ENCODE peak calls at places on chromosomes 2 and 18, in four cellular contexts. N, C, O and T are unnamed samples.

GRCh38 chr2:134712334-134712733 is 6.5 kb downstream of the TMEM163 start:
- DNase-seq in N (no peak), C (no peak), O (no peak), T (no peak)

GRCh38 chr2:199488772-199489400 is 31.1 kb upstream of the SATB2 start:
- DNase-seq in N (peak), C (no peak), O (no peak), T (no peak)

GRCh38 chr2:233598952-233599351 is 18.5 kb upstream of the UGT1A8 start:
- DNase-seq in N (no peak), C (no peak), O (no peak), T (no peak)

GRCh38 chr2:143577489-143577888 is 448.3 kb downstream of the ARHGAP15 start:
- DNase-seq in N (no peak), C (no peak), O (no peak), T (no peak)

GRCh38 chr2:58644992-58645391 is 403.9 kb upstream of the FANCL start:
- DNase-seq in N (no peak), C (no peak), O (no peak), T (no peak)

GRCh38 chr2:30708491-30709290 is 98.6 kb downstream of the CAPN13 start:
- DNase-seq in N (no peak), C (no peak), O (no peak), T (peak)

GRCh38 chr18:55779461-55779710 is 191.4 kb upstream of the TCF4 start:
- DNase-seq in N (no peak), C (no peak), O (no peak), T (no peak)

GRCh38 chr2:45237850-45238542 is 228.7 kb upstream of the SIX2 start:
- DNase-seq in N (no peak), C (peak), O (no peak), T (peak)

GRCh38 chr2:37553411-37554156 is 117.9 kb downstream of the CDC42EP3 start:
- DNase-seq in N (no peak), C (no peak), O (no peak), T (no peak)

GRCh38 chr2:80573950-80574349 is 269.4 kb upstream of the LRRTM1 start:
- DNase-seq in N (no peak), C (no peak), O (no peak), T (no peak)

GRCh38 chr2:38274286-38275276 is 102.5 kb downstream of the ATL2 start:
- DNase-seq in N (peak), C (no peak), O (no peak), T (no peak)

GRCh38 chr2:42545023-42545713 is 23.3 kb upstream of the MTA3 start:
- DNase-seq in N (no peak), C (no peak), O (no peak), T (no peak)

GRCh38 chr18:49431563-49431962 is 28.9 kb downstream of the DYM start:
- DNase-seq in N (no peak), C (no peak), O (no peak), T (no peak)

GRCh38 chr2:55923978-55924325 is 370 bp upstream of the EFEMP1 start:
- DNase-seq in N (no peak), C (no peak), O (no peak), T (no peak)

GRCh38 chr18:67778016-67778415 is 261.5 kb upstream of the DSEL start:
- DNase-seq in N (no peak), C (no peak), O (no peak), T (no peak)

GRCh38 chr2:190705280-190705679 is 56.4 kb downstream of the NAB1 start:
- DNase-seq in N (no peak), C (no peak), O (no peak), T (no peak)

GRCh38 chr18:63981719-63982118 is 11.8 kb downstream of the SERPINB8 start:
- DNase-seq in N (no peak), C (no peak), O (no peak), T (no peak)

GRCh38 chr2:112912403-112912802 is 1.4 kb downstream of the IL37 start:
- DNase-seq in N (no peak), C (no peak), O (no peak), T (no peak)

GRCh38 chr2:102103992-102104871 is 38.3 kb upstream of the IL1R1 start:
- DNase-seq in N (peak), C (peak), O (peak), T (peak)

GRCh38 chr2:30691948-30692828 is 115.1 kb downstream of the CAPN13 start:
- DNase-seq in N (no peak), C (no peak), O (peak), T (no peak)

GRCh38 chr2:150618215-150618905 is 130.9 kb upstream of the RND3 start:
- DNase-seq in N (no peak), C (no peak), O (no peak), T (no peak)

GRCh38 chr2:236597629-236598028 is 28.0 kb downstream of the ACKR3 start:
- DNase-seq in N (no peak), C (no peak), O (no peak), T (no peak)

GRCh38 chr2:220224711-220225519 is 597.5 kb downstream of the SLC4A3 start:
- DNase-seq in N (no peak), C (no peak), O (no peak), T (no peak)

GRCh38 chr2:191847764-191848163 is 876 bp upstream of the CAVIN2 start:
- DNase-seq in N (no peak), C (no peak), O (no peak), T (no peak)

GRCh38 chr2:88590998-88591613 is 36.2 kb downstream of the EIF2AK3 start:
- DNase-seq in N (peak), C (peak), O (no peak), T (no peak)

GRCh38 chr2:42494434-42495233 is 852 bp upstream of the KCNG3 start:
- DNase-seq in N (peak), C (peak), O (peak), T (no peak)

GRCh38 chr2:144695661-144696060 is 175.7 kb upstream of the ZEB2 start:
- DNase-seq in N (no peak), C (no peak), O (no peak), T (no peak)

GRCh38 chr2:104850322-104851184 is 3.4 kb upstream of the POU3F3 start:
- DNase-seq in N (no peak), C (no peak), O (no peak), T (no peak)

GRCh38 chr18:22550366-22550765 is 132.7 kb upstream of the CTAGE1 start:
- DNase-seq in N (no peak), C (no peak), O (no peak), T (no peak)

GRCh38 chr2:141341444-141341843 is 789.4 kb downstream of the LRP1B start:
- DNase-seq in N (no peak), C (no peak), O (no peak), T (no peak)

GRCh38 chr18:52348209-52348608 is 8.2 kb downstream of the DCC start:
- DNase-seq in N (no peak), C (no peak), O (no peak), T (no peak)

GRCh38 chr2:7884338-7884737 is 797.5 kb upstream of the ID2 start:
- DNase-seq in N (no peak), C (no peak), O (no peak), T (no peak)

GRCh38 chr2:112229365-112229764 is 25.5 kb downstream of the ZC3H8 start:
- DNase-seq in N (no peak), C (no peak), O (no peak), T (no peak)

GRCh38 chr2:19667536-19667949 is 234.2 kb downstream of the TTC32 start:
- DNase-seq in N (no peak), C (no peak), O (no peak), T (peak)

GRCh38 chr2:200467806-200468686 is 41.8 kb downstream of the KCTD18 start:
- DNase-seq in N (peak), C (no peak), O (no peak), T (no peak)

GRCh38 chr2:27809761-27810241 is 38.3 kb downstream of the MRPL33 start:
- DNase-seq in N (no peak), C (no peak), O (no peak), T (no peak)

GRCh38 chr2:24930768-24931167 is 10.7 kb upstream of the ADCY3 start:
- DNase-seq in N (no peak), C (no peak), O (no peak), T (no peak)

GRCh38 chr2:163571423-163572102 is 164.2 kb downstream of the FIGN start:
- DNase-seq in N (no peak), C (no peak), O (no peak), T (no peak)

GRCh38 chr2:149994057-149994728 is 406.6 kb upstream of the MMADHC start:
- DNase-seq in N (no peak), C (no peak), O (no peak), T (no peak)

GRCh38 chr2:36397040-36397616 is 41.5 kb downstream of the CRIM1 start:
- DNase-seq in N (no peak), C (no peak), O (no peak), T (no peak)